ENCODE peak calls at places on chromosomes 6 and 20, in four cellular contexts. S is adrenal gland, U is IMR-90, E is tibial nerve. Y is an unnamed sample.
A peak's percentile ranks its signal among the peaks of the same experiment; 100 is the strongest.

GRCh38 chr6:153938876-153939275 is 100.2 kb upstream of the OPRM1 start:
- DNase-seq in E (no peak), U (no peak), S (no peak), Y (no peak)

GRCh38 chr6:158284340-158285210 is 27.7 kb upstream of the TULP4 start:
- DNase-seq in U (peak; percentile 98), E (no peak), S (no peak), Y (peak; percentile 75)

GRCh38 chr6:41315943-41316342 is 19.5 kb upstream of the NCR2 start:
- DNase-seq in S (no peak), U (no peak), E (no peak), Y (no peak)

GRCh38 chr6:36563237-36563927 is 16.1 kb upstream of the STK38 start:
- DNase-seq in S (no peak), U (peak; percentile 44), E (no peak), Y (no peak)

GRCh38 chr6:132131777-132132176 is 180.6 kb upstream of the CCN2 start:
- DNase-seq in E (no peak), S (no peak), U (peak; percentile 100), Y (peak; percentile 95)

GRCh38 chr6:35058041-35058675 is 83.0 kb downstream of the TCP11 start:
- DNase-seq in S (no peak), U (no peak), E (no peak), Y (no peak)

GRCh38 chr6:110039996-110040383 is 61.9 kb downstream of the GPR6 start:
- DNase-seq in E (no peak), U (peak; percentile 9), S (no peak), Y (no peak)

GRCh38 chr6:106609699-106610098 is 19.6 kb downstream of the RTN4IP1 start:
- DNase-seq in E (no peak), S (no peak), U (no peak), Y (no peak)

GRCh38 chr20:21522479-21523397 is 8.9 kb upstream of the NKX2-2 start:
- DNase-seq in U (no peak), S (no peak), E (no peak), Y (no peak)

GRCh38 chr6:43009124-43009523 is 4.6 kb downstream of the MEA1 start:
- DNase-seq in E (no peak), S (peak; percentile 40), U (peak; percentile 27), Y (no peak)

GRCh38 chr6:18047406-18047805 is 60.0 kb upstream of the KIF13A start:
- DNase-seq in S (no peak), U (peak; percentile 84), E (no peak), Y (no peak)

GRCh38 chr6:170480045-170480714 is 72.9 kb downstream of the PSMB1 start:
- DNase-seq in E (no peak), U (peak; percentile 24), S (peak; percentile 29), Y (no peak)

GRCh38 chr6:72580281-72580940 is 41.5 kb upstream of the KCNQ5 start:
- DNase-seq in S (no peak), U (peak; percentile 88), E (no peak), Y (peak; percentile 72)

GRCh38 chr6:45478235-45478634 is 100.5 kb upstream of the SUPT3H start:
- DNase-seq in E (no peak), S (no peak), U (peak; percentile 79), Y (no peak)

GRCh38 chr20:62134735-62135231 is 8.4 kb downstream of the PSMA7 start:
- DNase-seq in U (peak; percentile 35), E (no peak), S (peak; percentile 89), Y (no peak)

GRCh38 chr6:31462964-31463940 is 34.7 kb upstream of the MICB start:
- DNase-seq in U (peak; percentile 60), S (peak; percentile 97), E (peak; percentile 65), Y (no peak)

GRCh38 chr6:31004285-31004684 is 6.0 kb upstream of the MUC22 start:
- DNase-seq in U (no peak), E (no peak), S (no peak), Y (no peak)

GRCh38 chr6:53514677-53515076 is 30.2 kb downstream of the GCLC start:
- DNase-seq in U (no peak), E (no peak), S (no peak), Y (no peak)

GRCh38 chr6:53512631-53513030 is 32.3 kb downstream of the GCLC start:
- DNase-seq in E (no peak), U (no peak), S (no peak), Y (no peak)

GRCh38 chr6:53513056-53513455 is 31.8 kb downstream of the GCLC start:
- DNase-seq in S (no peak), U (no peak), E (no peak), Y (no peak)

GRCh38 chr6:53510751-53511150 is 34.1 kb downstream of the GCLC start:
- DNase-seq in U (no peak), E (no peak), S (no peak), Y (no peak)

DNA sequence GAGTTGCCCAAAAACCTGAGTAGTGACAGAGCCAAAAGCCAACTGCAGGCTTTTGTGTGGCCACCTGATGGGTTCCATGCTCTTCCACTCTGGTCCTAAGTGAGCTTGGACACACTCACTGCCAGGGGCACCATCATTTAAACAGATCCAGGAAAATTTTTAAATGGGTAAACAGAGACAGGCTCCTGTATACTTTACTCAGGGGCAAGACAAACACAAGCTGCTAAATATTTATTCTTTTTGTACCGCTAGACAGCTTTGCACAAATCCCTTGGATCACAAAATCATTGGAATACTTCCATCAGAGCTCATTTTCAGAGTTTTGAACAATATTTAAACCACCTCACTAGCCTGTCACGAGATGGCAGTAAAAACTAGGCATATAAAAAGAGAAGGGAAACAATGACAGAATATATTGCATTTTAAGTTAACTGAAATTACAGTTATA is 31.4 kb downstream of the GCLC start:
- DNase-seq in E (no peak), U (no peak), S (no peak), Y (no peak)
- TF ChIP-seq CTCF in E (no peak), U (peak; percentile 49), S (no peak), Y (no peak)

GRCh38 chr6:84243240-84243639 is 15.8 kb upstream of the CEP162 start:
- DNase-seq in U (no peak), S (no peak), E (no peak), Y (no peak)
- TF ChIP-seq CTCF in U (no peak), S (no peak), E (no peak), Y (peak; percentile 11)

GRCh38 chr6:127550403-127550802 is 26.6 kb upstream of the C6orf58 start:
- DNase-seq in U (peak; percentile 76), E (no peak), S (no peak), Y (peak; percentile 20)

GRCh38 chr6:127547215-127547614 is 28.1 kb upstream of the MTCL3 start:
- DNase-seq in U (no peak), E (no peak), S (no peak), Y (no peak)

GRCh38 chr6:127547909-127548649 is 28.9 kb upstream of the C6orf58 start:
- DNase-seq in U (peak; percentile 17), E (no peak), S (no peak), Y (no peak)
- TF ChIP-seq CTCF in U (peak; percentile 46), E (no peak), S (no peak), Y (peak; percentile 33)

GRCh38 chr6:149482542-149483261 is 2.1 kb downstream of the ZC3H12D start:
- DNase-seq in S (no peak), E (no peak), U (no peak), Y (no peak)

GRCh38 chr6:149483849-149484635 is 772 bp downstream of the ZC3H12D start:
- DNase-seq in E (no peak), S (no peak), U (no peak), Y (no peak)

GRCh38 chr6:149483302-149483701 is 1.5 kb downstream of the ZC3H12D start:
- DNase-seq in S (no peak), E (no peak), U (no peak), Y (no peak)

GRCh38 chr6:149487316-149487715 is 2.5 kb upstream of the ZC3H12D start:
- DNase-seq in U (no peak), S (no peak), E (no peak), Y (no peak)

GRCh38 chr6:149484733-149485700 is at the start of gene ZC3H12D:
- DNase-seq in U (peak; percentile 33), E (no peak), S (peak; percentile 41), Y (no peak)
- TF ChIP-seq CTCF in U (no peak), E (peak; percentile 30), S (peak; percentile 19), Y (no peak)

DNA sequence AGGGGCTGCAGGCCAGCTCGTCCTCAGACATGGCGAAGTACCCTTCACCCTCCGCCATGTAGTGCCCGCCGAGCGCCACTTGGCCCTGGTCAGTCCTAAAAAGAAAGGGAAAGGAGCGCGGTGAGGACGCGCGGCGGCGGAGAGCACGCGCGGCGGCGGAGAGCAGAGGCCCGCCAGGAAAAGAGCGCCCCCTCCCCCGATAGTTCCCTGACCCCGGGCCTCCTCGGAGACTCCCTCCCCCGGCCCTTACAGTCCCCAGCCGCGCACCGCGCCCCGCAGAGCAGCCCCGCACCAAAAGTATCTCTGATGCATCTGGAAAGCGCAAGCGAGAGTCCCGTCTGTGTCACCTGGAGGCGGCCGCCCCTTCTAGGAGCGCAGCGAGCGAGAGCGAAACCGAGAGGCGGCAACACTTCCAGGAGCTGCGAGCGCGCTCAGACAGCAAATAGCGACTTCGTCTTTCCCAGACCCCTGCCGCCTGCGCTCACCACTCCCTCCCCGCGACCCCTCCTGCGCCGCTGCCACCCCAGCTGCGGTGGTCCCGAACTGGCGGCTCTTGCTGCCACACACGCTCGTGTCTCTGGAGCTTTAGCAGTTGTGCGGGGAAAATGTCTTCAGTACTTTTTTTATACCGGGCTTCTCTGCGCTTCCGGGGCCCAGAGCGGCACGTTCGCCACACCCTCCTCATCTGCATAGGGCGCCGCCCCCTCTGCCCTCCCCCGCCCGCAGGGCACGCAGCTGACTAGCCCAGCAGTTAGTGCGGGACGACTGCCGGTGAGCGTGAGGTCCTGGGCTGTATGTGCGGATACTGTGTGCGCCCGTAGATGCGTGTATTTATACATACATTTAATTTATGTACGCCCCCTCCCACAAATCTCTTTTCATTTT is at the start of gene TENT5A:
- DNase-seq in E (peak; percentile 91), U (peak; percentile 88), S (peak; percentile 95), Y (peak; percentile 86)
- TF ChIP-seq CTCF in E (peak; percentile 30), U (no peak), S (no peak), Y (peak; percentile 10)

Y was measured in AG09319.